ENCODE peak calls at places on chromosomes 7 and 10, in eight cellular contexts. W is left ventricle myocardium inferior; A is activated CD4-positive, CD25-positive, alpha-beta regulatory T cell; V is AG09319; O is heart right ventricle; C is psoas muscle; H is GM12891; U is iris pigment epithelial cell. N is an unnamed sample.

GRCh38 chr10:88881335-88881734 is 1.3 kb downstream of the STAMBPL1 start:
- DNase-seq in W (no peak), A (no peak), V (no peak), O (peak; percentile 17), C (no peak), H (no peak), U (peak; percentile 31), N (no peak)

GRCh38 chr7:38748056-38748610 is 117.0 kb upstream of the AMPH start:
- DNase-seq in W (no peak), A (no peak), V (no peak), O (no peak), C (no peak), H (no peak), U (peak; percentile 39), N (peak; percentile 45)

GRCh38 chr10:59536151-59536550 is 173.5 kb downstream of the SLC16A9 start:
- DNase-seq in W (no peak), A (no peak), V (peak; percentile 51), O (peak; percentile 60), C (no peak), H (no peak), U (peak; percentile 62), N (peak; percentile 91)

GRCh38 chr10:91632671-91633550 is at the start of gene PPP1R3C:
- DNase-seq in W (peak; percentile 90), A (no peak), V (peak; percentile 91), O (peak; percentile 88), C (peak; percentile 97), H (peak; percentile 6), U (peak; percentile 94), N (peak; percentile 94)

GRCh38 chr7:22730921-22731654 is 4.1 kb downstream of the IL6 start:
- DNase-seq in W (no peak), A (no peak), V (no peak), O (no peak), C (no peak), H (no peak), U (peak; percentile 78), N (peak; percentile 76)

GRCh38 chr10:94858022-94858421 is 80.4 kb upstream of the CYP2C9 start:
- DNase-seq in W (no peak), A (no peak), V (no peak), O (no peak), C (no peak), H (no peak), U (no peak), N (no peak)

GRCh38 chr10:31426425-31426824 is 107.4 kb downstream of the ZEB1 start:
- DNase-seq in W (no peak), A (no peak), V (peak; percentile 10), O (peak; percentile 62), C (no peak), H (no peak), U (peak; percentile 91), N (peak; percentile 90)

GRCh38 chr7:24456526-24457214 is 116.6 kb upstream of the PALS2 start:
- DNase-seq in W (no peak), A (no peak), V (no peak), O (no peak), C (no peak), H (no peak), U (no peak), N (no peak)

GRCh38 chr10:86972613-86973380 is 4.5 kb downstream of the ADIRF start:
- DNase-seq in W (no peak), A (no peak), V (no peak), O (no peak), C (no peak), H (no peak), U (no peak), N (no peak)

GRCh38 chr10:74018241-74018640 is 20.3 kb downstream of the VCL start:
- DNase-seq in W (no peak), A (no peak), V (no peak), O (no peak), C (no peak), H (no peak), U (no peak), N (no peak)

GRCh38 chr10:110746969-110747608 is 103.0 kb downstream of the RBM20 start:
- DNase-seq in W (no peak), A (no peak), V (no peak), O (no peak), C (no peak), H (no peak), U (no peak), N (no peak)

GRCh38 chr10:120041807-120042545 is 149.4 kb downstream of the SEC23IP start:
- DNase-seq in W (no peak), A (no peak), V (no peak), O (no peak), C (no peak), H (no peak), U (no peak), N (no peak)

GRCh38 chr7:20298486-20298901 is 32.2 kb upstream of the ITGB8 start:
- DNase-seq in W (no peak), A (no peak), V (no peak), O (no peak), C (no peak), H (no peak), U (no peak), N (no peak)

GRCh38 chr7:44793919-44794715 is 2.4 kb upstream of the PPIA start:
- DNase-seq in W (no peak), A (no peak), V (peak; percentile 54), O (no peak), C (no peak), H (no peak), U (no peak), N (no peak)

GRCh38 chr10:1369197-1369596 is 313.0 kb downstream of the WDR37 start:
- DNase-seq in W (no peak), A (no peak), V (no peak), O (no peak), C (no peak), H (no peak), U (no peak), N (no peak)

GRCh38 chr7:7858559-7858958 is 110.0 kb upstream of the GLCCI1 start:
- DNase-seq in W (no peak), A (no peak), V (no peak), O (no peak), C (no peak), H (no peak), U (no peak), N (no peak)

GRCh38 chr10:73310475-73310874 is 48.2 kb downstream of the CFAP70 start:
- DNase-seq in W (no peak), A (no peak), V (no peak), O (no peak), C (no peak), H (no peak), U (no peak), N (no peak)

GRCh38 chr10:132443998-132444876 is 47.2 kb downstream of the PWWP2B start:
- DNase-seq in W (no peak), A (no peak), V (no peak), O (no peak), C (no peak), H (no peak), U (no peak), N (no peak)

GRCh38 chr7:144565586-144565985 is 162.1 kb upstream of the NOBOX start:
- DNase-seq in W (no peak), A (no peak), V (no peak), O (no peak), C (no peak), H (no peak), U (no peak), N (no peak)

GRCh38 chr7:25031432-25031831 is 51.5 kb upstream of the OSBPL3 start:
- DNase-seq in W (no peak), A (no peak), V (no peak), O (no peak), C (no peak), H (no peak), U (no peak), N (no peak)

GRCh38 chr7:2431260-2431867 is 28.0 kb downstream of the CHST12 start:
- DNase-seq in W (no peak), A (no peak), V (no peak), O (no peak), C (no peak), H (no peak), U (no peak), N (no peak)

GRCh38 chr10:127153166-127153565 is 43.2 kb downstream of the INSYN2A start:
- DNase-seq in W (no peak), A (no peak), V (no peak), O (no peak), C (no peak), H (no peak), U (no peak), N (no peak)

GRCh38 chr10:28135258-28135657 is 136.4 kb upstream of the ODAD2 start:
- DNase-seq in W (no peak), A (no peak), V (no peak), O (no peak), C (no peak), H (no peak), U (no peak), N (no peak)

GRCh38 chr7:15921576-15921975 is 235.1 kb upstream of the MEOX2 start:
- DNase-seq in W (no peak), A (no peak), V (no peak), O (no peak), C (no peak), H (no peak), U (no peak), N (peak; percentile 30)

GRCh38 chr7:81449105-81449504 is 320.7 kb downstream of the HGF start:
- DNase-seq in W (no peak), A (no peak), V (no peak), O (no peak), C (no peak), H (no peak), U (peak; percentile 9), N (no peak)

GRCh38 chr10:132886211-132887099 is 55.9 kb downstream of the CFAP46 start:
- DNase-seq in W (no peak), A (no peak), V (no peak), O (no peak), C (peak; percentile 39), H (no peak), U (no peak), N (no peak)

GRCh38 chr10:133422223-133422820 is 2.1 kb downstream of the SPRN start:
- DNase-seq in W (no peak), A (no peak), V (no peak), O (no peak), C (no peak), H (no peak), U (no peak), N (no peak)

N was measured in cardiac fibroblast.